ENCODE peak calls at places on chromosomes 11 and 22, in eight cellular contexts. D is HCT116, E is upper lobe of left lung, G is HepG2, O is GM12878, S is K562, M is Panc1, Q is GM23338. R is an unnamed sample.

GRCh38 chr22:35454416-35455054 is 54.6 kb downstream of the MCM5 start:
- ATAC-seq in M (no peak), E (no peak), G (no peak), Q (no peak), S (no peak), O (no peak), D (no peak), R (no peak)

GRCh38 chr11:103608566-103608965 is 427.9 kb upstream of the DDI1 start:
- ATAC-seq in S (no peak), D (peak; percentile 2), O (no peak), M (no peak), E (no peak), G (no peak), Q (no peak), R (no peak)

GRCh38 chr11:76233936-76234703 is 27.8 kb upstream of the WNT11 start:
- ATAC-seq in E (no peak), Q (peak; percentile 22), M (no peak), D (no peak), S (peak; percentile 30), O (peak; percentile 76), G (peak; percentile 56), R (peak; percentile 56)

GRCh38 chr11:56876621-56877312 is 111.9 kb upstream of the OR5AK2 start:
- ATAC-seq in S (no peak), M (no peak), Q (no peak), E (no peak), O (no peak), G (no peak), D (no peak), R (peak; percentile 72)

GRCh38 chr11:73396251-73396930 is 20.2 kb downstream of the RELT start:
- ATAC-seq in E (peak; percentile 4), D (no peak), Q (no peak), S (no peak), M (no peak), G (no peak), O (no peak), R (no peak)

GRCh38 chr11:34335331-34335730 is 22.5 kb downstream of the ABTB2 start:
- ATAC-seq in M (no peak), E (no peak), O (peak; percentile 10), G (no peak), S (no peak), D (no peak), Q (no peak), R (no peak)

GRCh38 chr11:97201743-97202612 is 812.2 kb downstream of the JRKL start:
- ATAC-seq in M (no peak), E (peak; percentile 43), O (no peak), D (no peak), G (no peak), S (no peak), Q (no peak), R (no peak)

GRCh38 chr11:71311928-71312510 is 59.6 kb upstream of the SHANK2 start:
- ATAC-seq in Q (no peak), S (no peak), O (no peak), M (no peak), D (no peak), E (no peak), G (peak; percentile 64), R (no peak)

GRCh38 chr22:45341503-45341902 is 31.8 kb downstream of the FAM118A start:
- ATAC-seq in Q (no peak), O (no peak), S (no peak), G (no peak), E (no peak), D (no peak), M (no peak), R (no peak)

GRCh38 chr11:96072592-96072991 is 148.7 kb upstream of the MTMR2 start:
- ATAC-seq in M (no peak), G (no peak), D (no peak), Q (no peak), S (no peak), E (no peak), O (no peak), R (no peak)

GRCh38 chr11:83191986-83192385 is 1.5 kb upstream of the ANKRD42 start:
- ATAC-seq in E (no peak), Q (no peak), S (peak; percentile 30), M (no peak), D (no peak), G (no peak), O (no peak), R (no peak)

GRCh38 chr22:44932493-44932892 is 77.3 kb downstream of the PHF21B start:
- ATAC-seq in E (no peak), S (no peak), G (no peak), O (no peak), D (no peak), Q (no peak), M (no peak), R (no peak)

GRCh38 chr11:73833067-73833466 is 43.6 kb downstream of the COA4 start:
- ATAC-seq in G (no peak), D (no peak), O (no peak), Q (no peak), S (no peak), E (no peak), M (no peak), R (no peak)

GRCh38 chr11:44454686-44455085 is 110.8 kb upstream of the CD82 start:
- ATAC-seq in G (no peak), O (no peak), D (no peak), M (no peak), S (no peak), E (no peak), Q (no peak), R (no peak)

GRCh38 chr22:29054251-29054767 is 7.3 kb downstream of the C22orf31 start:
- ATAC-seq in Q (peak; percentile 20), S (no peak), E (no peak), O (no peak), G (peak; percentile 33), M (no peak), D (no peak), R (no peak)

GRCh38 chr11:100980156-100980555 is 149.5 kb downstream of the PGR start:
- ATAC-seq in Q (no peak), O (no peak), G (no peak), D (no peak), S (peak; percentile 85), E (no peak), M (no peak), R (no peak)

GRCh38 chr22:44870021-44870420 is 117.6 kb downstream of the ARHGAP8 start:
- ATAC-seq in M (no peak), S (peak; percentile 93), Q (peak; percentile 46), O (no peak), D (peak; percentile 53), G (no peak), E (no peak), R (no peak)

GRCh38 chr11:89184021-89184420 is 6.3 kb downstream of the TYR start:
- ATAC-seq in M (no peak), G (no peak), D (no peak), O (no peak), Q (no peak), E (no peak), S (no peak), R (no peak)

GRCh38 chr11:70471254-70471653 is 72.9 kb downstream of the CTTN start:
- ATAC-seq in S (peak; percentile 94), D (peak; percentile 88), O (peak; percentile 73), G (no peak), Q (peak; percentile 83), M (no peak), E (no peak), R (no peak)

GRCh38 chr11:123073343-123074057 is 11.6 kb upstream of the HSPA8 start:
- ATAC-seq in S (peak; percentile 92), E (no peak), M (no peak), G (no peak), D (no peak), O (no peak), Q (no peak), R (no peak)

GRCh38 chr22:27493797-27494196 is 307.8 kb downstream of the MN1 start:
- ATAC-seq in S (no peak), G (no peak), E (no peak), O (no peak), Q (no peak), M (no peak), D (no peak), R (no peak)

GRCh38 chr11:12390258-12390657 is 12.9 kb downstream of the PARVA start:
- ATAC-seq in O (no peak), D (no peak), S (no peak), Q (no peak), M (no peak), G (no peak), E (no peak), R (no peak)

GRCh38 chr22:27880778-27881394 is 38.2 kb downstream of the PITPNB start:
- ATAC-seq in E (peak; percentile 86), Q (peak; percentile 59), G (peak; percentile 77), S (peak; percentile 82), M (peak; percentile 80), O (peak; percentile 81), D (peak; percentile 76), R (peak; percentile 82)

GRCh38 chr11:110710520-110711381 is 1.5 kb downstream of the ARHGAP20 start:
- ATAC-seq in S (no peak), M (no peak), D (no peak), O (no peak), E (no peak), G (no peak), Q (peak; percentile 12), R (no peak)
- TF ChIP-seq POLR2AphosphoS5 in S (no peak), M (no peak), D (no peak), O (no peak), E (no peak), G (no peak), Q (no peak), R (peak; percentile 79)

GRCh38 chr11:60872952-60873524 is 5.7 kb downstream of the ZP1 start:
- ATAC-seq in S (peak; percentile 67), E (no peak), D (no peak), O (no peak), G (peak; percentile 63), Q (peak; percentile 48), M (no peak), R (no peak)
- TF ChIP-seq POLR2AphosphoS5 in S (no peak), E (no peak), D (no peak), O (no peak), G (no peak), Q (no peak), M (no peak), R (no peak)

GRCh38 chr22:20156611-20157415 is 6.0 kb upstream of the CCDC188 start:
- ATAC-seq in Q (peak; percentile 67), O (peak; percentile 94), G (peak; percentile 81), E (peak; percentile 79), M (peak; percentile 92), D (peak; percentile 85), S (peak; percentile 89), R (peak; percentile 58)
- TF ChIP-seq POLR2AphosphoS5 in Q (no peak), O (no peak), G (no peak), E (no peak), M (no peak), D (no peak), S (no peak), R (no peak)

GRCh38 chr11:86673055-86673843 is 833 bp upstream of the ME3 start:
- ATAC-seq in O (no peak), S (no peak), E (no peak), Q (no peak), G (no peak), D (no peak), M (no peak), R (no peak)

GRCh38 chr11:86671386-86672006 is 920 bp downstream of the ME3 start:
- ATAC-seq in G (peak; percentile 60), S (no peak), D (peak; percentile 52), O (no peak), Q (peak; percentile 49), M (peak; percentile 67), E (peak; percentile 54), R (peak; percentile 66)

GRCh38 chr11:86670179-86670578 is 2.2 kb downstream of the ME3 start:
- ATAC-seq in O (no peak), Q (no peak), M (peak; percentile 3), E (no peak), S (no peak), D (no peak), G (no peak), R (no peak)

GRCh38 chr11:86673872-86674750 is 1.7 kb upstream of the ME3 start:
- ATAC-seq in M (no peak), S (no peak), G (no peak), E (no peak), O (no peak), Q (no peak), D (no peak), R (no peak)

GRCh38 chr11:86672007-86672621 is at the start of gene ME3:
- ATAC-seq in Q (peak; percentile 78), G (peak; percentile 84), S (no peak), O (no peak), D (no peak), M (peak; percentile 86), E (peak; percentile 88), R (peak; percentile 82)
- TF ChIP-seq POLR2AphosphoS5 in Q (no peak), G (no peak), S (no peak), O (no peak), D (no peak), M (peak; percentile 41), E (peak; percentile 40), R (peak; percentile 65)